ENCODE peak calls at places on chromosomes 1 and 21, in six cellular contexts. O is NCI-H2227 treated with DMSO at 0.1 percent for 48 hours, Q is body of pancreas, X is H54, P is T follicular helper cell, B is DMS53. C is an unnamed sample.

GRCh38 chr21:36835383-36835795 is 131.1 kb downstream of the HLCS start:
- DNase-seq in O (no peak), Q (no peak), X (peak; percentile 51), P (no peak), B (no peak), C (peak; percentile 75)

GRCh38 chr1:212760126-212760823 is 31.3 kb downstream of the NSL1 start:
- DNase-seq in O (no peak), Q (no peak), X (no peak), P (peak; percentile 24), B (peak; percentile 65), C (no peak)

GRCh38 chr1:81149649-81150335 is 650.9 kb upstream of the ADGRL2 start:
- DNase-seq in O (no peak), Q (no peak), X (no peak), P (no peak), B (no peak), C (no peak)

GRCh38 chr1:155268630-155269029 is 4.7 kb downstream of the CLK2 start:
- DNase-seq in O (no peak), Q (no peak), X (no peak), P (no peak), B (no peak), C (no peak)

GRCh38 chr1:114558548-114558947 is 22.9 kb downstream of the BCAS2 start:
- DNase-seq in O (no peak), Q (no peak), X (no peak), P (no peak), B (peak; percentile 54), C (no peak)

GRCh38 chr1:7948950-7949349 is 8.3 kb upstream of the TNFRSF9 start:
- DNase-seq in O (no peak), Q (no peak), X (peak; percentile 79), P (peak; percentile 27), B (no peak), C (no peak)

GRCh38 chr21:26153758-26154157 is 16.8 kb downstream of the APP start:
- DNase-seq in O (no peak), Q (no peak), X (no peak), P (no peak), B (no peak), C (no peak)

GRCh38 chr21:23281917-23282316 is 2283.7 kb downstream of the NCAM2 start:
- DNase-seq in O (no peak), Q (no peak), X (no peak), P (no peak), B (no peak), C (no peak)

GRCh38 chr1:226722240-226722900 is 16.7 kb downstream of the ITPKB start:
- DNase-seq in O (no peak), Q (no peak), X (no peak), P (no peak), B (no peak), C (no peak)

GRCh38 chr1:81125672-81126071 is 675.1 kb upstream of the ADGRL2 start:
- DNase-seq in O (no peak), Q (no peak), X (no peak), P (no peak), B (no peak), C (no peak)

GRCh38 chr1:233993651-233994050 is 89.2 kb downstream of the SLC35F3 start:
- DNase-seq in O (peak; percentile 71), Q (no peak), X (no peak), P (no peak), B (peak; percentile 79), C (no peak)

GRCh38 chr1:240575976-240576666 is 35.8 kb downstream of the GREM2 start:
- DNase-seq in O (no peak), Q (no peak), X (peak; percentile 24), P (peak; percentile 0), B (peak; percentile 69), C (no peak)

GRCh38 chr1:115330480-115331013 is 7.5 kb downstream of the NGF start:
- DNase-seq in O (no peak), Q (no peak), X (no peak), P (no peak), B (no peak), C (no peak)